ENCODE peak calls at places on chromosomes 13 and 19, in four cellular contexts. D is GM12878, X is K562, Z is HepG2. G is an unnamed sample.

GRCh38 chr19:42961119-42961518 is 24.1 kb upstream of the PSG7 start:
- DNase-seq in Z (no peak), D (no peak), X (no peak), G (no peak)

GRCh38 chr13:20616059-20616797 is 49.3 kb downstream of the IFT88 start:
- DNase-seq in X (no peak), Z (no peak), D (no peak), G (no peak)

GRCh38 chr19:35669566-35669965 is 3.2 kb downstream of the UPK1A start:
- DNase-seq in D (no peak), Z (no peak), X (no peak), G (no peak)

GRCh38 chr13:113819731-113820715 is 43.9 kb downstream of the GAS6 start:
- DNase-seq in D (no peak), Z (no peak), X (no peak), G (no peak)

GRCh38 chr13:45367358-45367757 is 26.4 kb upstream of the TPT1 start:
- DNase-seq in Z (peak), D (peak), X (peak), G (peak)

GRCh38 chr13:22214184-22214583 is 543.3 kb downstream of the FGF9 start:
- DNase-seq in X (no peak), D (no peak), Z (no peak), G (no peak)

GRCh38 chr13:86909318-86909717 is 761.9 kb upstream of the SLITRK5 start:
- DNase-seq in D (no peak), Z (no peak), X (no peak), G (no peak)

GRCh38 chr13:111984349-111984748 is 82.6 kb upstream of the SOX1 start:
- DNase-seq in D (no peak), X (no peak), Z (no peak), G (no peak)

GRCh38 chr13:108069521-108070210 is 145.7 kb downstream of the LIG4 start:
- DNase-seq in D (no peak), Z (no peak), X (no peak), G (no peak)

GRCh38 chr13:74651121-74651520 is 516.9 kb upstream of the KLF12 start:
- DNase-seq in X (no peak), D (no peak), Z (no peak), G (no peak)

GRCh38 chr19:2129892-2130770 is 21.2 kb downstream of the AP3D1 start:
- DNase-seq in Z (no peak), X (no peak), D (no peak), G (no peak)

GRCh38 chr19:1026189-1027019 is at the start of gene CNN2:
- DNase-seq in Z (peak), D (no peak), X (peak), G (peak)

GRCh38 chr13:113403255-113404104 is 39.5 kb upstream of the GRTP1 start:
- DNase-seq in D (no peak), X (no peak), Z (no peak), G (no peak)

DNA sequence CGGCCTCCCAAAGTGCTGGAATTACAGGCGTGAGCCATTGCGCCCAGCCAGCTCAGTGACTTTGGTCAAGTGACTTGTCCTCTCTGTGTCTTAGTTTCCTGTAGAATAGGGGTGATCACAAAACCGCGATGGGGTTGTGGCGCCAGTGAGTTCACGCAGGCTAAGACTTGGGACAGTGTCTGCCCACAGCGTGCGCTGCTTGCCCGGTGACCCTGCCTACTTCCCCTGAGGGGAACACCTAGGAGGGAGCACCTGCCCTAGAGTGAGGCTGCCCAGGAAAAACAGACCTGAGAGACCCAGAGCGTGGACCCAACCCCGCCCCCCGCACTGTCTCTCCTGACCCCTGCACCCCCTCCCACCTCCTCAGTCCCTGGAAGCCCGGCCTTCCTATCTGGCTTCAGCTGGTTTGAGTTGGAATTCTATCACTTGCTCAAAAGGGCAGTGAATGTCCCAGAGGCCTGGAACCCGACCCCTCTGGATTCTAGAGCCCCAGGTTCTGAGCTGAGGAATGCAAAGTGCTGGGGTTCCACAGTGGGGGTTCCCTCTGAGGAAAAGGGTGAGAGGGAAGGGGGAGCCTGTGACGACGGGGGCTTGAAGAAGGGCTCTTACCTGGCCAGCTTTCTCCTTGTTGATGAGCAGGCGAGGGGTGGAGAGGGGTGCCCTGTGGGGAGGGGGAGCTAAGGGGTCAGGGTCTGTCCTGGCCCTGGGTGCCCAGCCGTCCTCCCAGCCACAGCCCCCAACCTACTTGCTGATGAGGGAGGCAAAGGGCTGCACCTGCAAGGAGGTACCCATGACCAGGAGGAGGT is 2.2 kb upstream of the RINL start:
- DNase-seq in D (no peak), X (no peak), Z (no peak), G (no peak)
- TF ChIP-seq KDM1A in D (no peak), X (no peak), Z (no peak), G (peak)

GRCh38 chr19:28425431-28425931 is 787.5 kb downstream of the UQCRFS1 start:
- DNase-seq in Z (no peak), X (no peak), D (no peak), G (no peak)

GRCh38 chr19:28424662-28425430 is 788.1 kb downstream of the UQCRFS1 start:
- DNase-seq in Z (no peak), D (no peak), X (no peak), G (no peak)

GRCh38 chr19:28422791-28423650 is 789.9 kb downstream of the UQCRFS1 start:
- DNase-seq in D (no peak), Z (no peak), X (no peak), G (no peak)

GRCh38 chr19:28422046-28422445 is 790.9 kb downstream of the UQCRFS1 start:
- DNase-seq in D (no peak), X (no peak), Z (no peak), G (no peak)

DNA sequence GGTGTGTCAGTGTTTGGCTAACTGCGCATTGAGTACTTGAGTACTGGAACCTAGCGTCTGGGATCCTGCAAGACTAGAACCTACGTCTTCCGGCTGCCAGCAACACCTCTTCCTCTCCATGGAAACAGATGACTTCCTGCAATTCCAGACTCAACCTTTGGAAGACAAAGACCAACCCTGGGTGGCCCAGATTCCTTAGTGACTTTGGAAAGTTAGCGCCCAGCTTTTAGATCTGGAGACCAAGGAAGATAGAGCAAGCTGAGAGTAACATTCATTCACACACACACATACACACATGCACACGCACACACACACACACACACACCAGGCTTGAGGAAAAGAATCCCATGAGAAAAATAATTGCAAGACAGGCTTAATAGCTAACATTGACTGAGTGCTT is 788.9 kb downstream of the UQCRFS1 start:
- DNase-seq in Z (no peak), X (no peak), D (no peak), G (peak)
- TF ChIP-seq HDAC6 in Z (no peak), X (no peak), D (no peak), G (no peak)

DNA sequence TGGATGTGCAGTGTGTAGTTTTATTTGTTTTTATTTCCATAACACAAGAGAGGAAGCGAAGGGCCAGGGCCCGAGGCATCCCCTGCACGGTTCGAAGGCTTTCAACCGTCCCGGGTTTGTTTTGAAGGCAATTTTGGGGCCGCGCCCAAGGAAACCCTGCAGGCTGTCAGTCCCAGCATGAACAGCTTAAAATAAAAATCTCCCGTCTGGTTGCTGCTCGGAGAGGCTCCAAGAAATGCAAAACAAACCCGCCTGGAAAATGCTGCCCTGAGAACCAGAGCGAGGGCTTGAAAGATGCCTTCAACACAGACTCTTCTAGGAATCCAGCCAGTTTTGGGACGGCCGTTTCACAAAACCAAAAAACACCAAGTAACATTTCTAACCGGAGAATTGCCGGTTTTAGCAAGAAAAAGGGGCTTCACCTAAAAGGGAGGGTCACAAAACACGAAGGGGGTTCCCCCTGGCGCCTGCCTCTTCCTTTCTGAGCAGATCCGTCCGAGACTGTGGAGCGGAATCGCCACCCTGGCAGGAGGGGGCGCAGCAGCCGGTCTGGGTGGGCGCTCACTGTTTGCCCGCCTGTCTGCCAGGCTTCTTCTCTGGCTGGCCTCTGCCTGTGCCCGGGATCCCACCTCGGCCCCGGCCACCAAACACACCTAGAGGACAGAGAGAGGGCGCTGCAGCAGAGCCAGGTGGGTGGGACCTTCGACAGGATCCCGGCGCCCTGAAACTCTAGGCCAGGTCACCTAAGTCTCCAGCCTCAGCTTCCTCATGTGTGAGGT is 15.8 kb downstream of the LSM4 start:
- DNase-seq in Z (no peak), D (no peak), X (no peak), G (no peak)
- TF ChIP-seq CTCF in Z (peak), D (no peak), X (no peak), G (peak)

GRCh38 chr19:58024661-58025060 is 9.2 kb upstream of the ZSCAN1 start:
- DNase-seq in D (no peak), X (no peak), Z (no peak), G (no peak)

GRCh38 chr19:58020985-58021384 is 12.8 kb upstream of the ZSCAN1 start:
- DNase-seq in D (no peak), X (no peak), Z (no peak), G (no peak)

GRCh38 chr19:58022283-58022660 is 11.6 kb upstream of the ZSCAN1 start:
- DNase-seq in X (no peak), Z (no peak), D (no peak), G (no peak)

GRCh38 chr19:58021541-58022282 is 12.1 kb upstream of the ZSCAN1 start:
- DNase-seq in Z (peak), D (no peak), X (peak), G (no peak)

DNA sequence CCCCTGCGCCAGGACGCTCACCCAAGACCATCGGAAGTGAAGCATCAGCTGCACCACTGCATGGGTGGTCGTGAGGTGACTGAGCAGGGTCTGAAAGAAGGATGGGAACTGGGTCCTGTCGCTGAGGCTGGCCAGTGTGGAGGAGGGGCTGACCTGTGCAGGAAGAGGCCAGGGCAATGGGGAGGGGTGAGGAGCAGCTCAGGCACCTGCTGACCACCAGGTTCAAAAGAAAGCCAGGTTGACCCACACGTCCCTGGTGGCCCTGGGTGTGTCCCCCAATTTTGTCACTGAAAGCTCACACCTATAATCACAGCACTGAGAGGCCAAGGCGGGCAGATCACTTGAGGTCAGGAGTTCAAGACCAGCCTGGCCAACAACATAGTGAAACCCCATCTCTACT is 13.7 kb upstream of the ZSCAN1 start:
- DNase-seq in Z (no peak), X (no peak), D (no peak), G (no peak)
- TF ChIP-seq KDM1A in Z (no peak), X (no peak), D (no peak), G (no peak)

DNA sequence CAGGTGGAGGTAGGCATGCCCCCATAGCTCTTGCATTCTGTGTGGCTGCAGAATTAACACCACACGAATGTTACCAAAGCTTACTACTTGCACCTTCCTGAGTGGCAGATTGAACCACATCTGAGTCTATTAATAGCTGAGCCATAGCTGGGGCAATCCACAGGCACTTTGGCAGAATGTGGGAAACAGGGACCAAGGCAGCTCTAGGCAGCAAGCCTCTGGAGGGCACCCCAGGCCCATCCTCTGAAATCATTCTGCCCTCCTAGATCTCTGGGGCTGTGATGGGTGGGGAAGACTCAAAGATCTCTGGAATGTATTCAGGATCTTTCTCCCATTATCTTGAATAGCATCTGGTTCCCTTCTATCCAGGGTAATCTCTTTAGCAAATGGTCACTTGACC is 139.3 kb downstream of the TNFRSF19 start:
- DNase-seq in D (no peak), X (no peak), Z (no peak), G (no peak)
- TF ChIP-seq HDAC6 in D (no peak), X (no peak), Z (no peak), G (no peak)

GRCh38 chr19:41341669-41342490 is 11.8 kb downstream of the TGFB1 start:
- DNase-seq in Z (no peak), D (no peak), X (no peak), G (no peak)
- TF ChIP-seq CTCF in Z (peak), D (no peak), X (no peak), G (peak)

GRCh38 chr19:10270616-10271394 is at the start of gene ICAM1:
- DNase-seq in Z (peak), X (peak), D (no peak), G (no peak)
- TF ChIP-seq KDM1A in Z (peak), X (peak), D (no peak), G (peak)

DNA sequence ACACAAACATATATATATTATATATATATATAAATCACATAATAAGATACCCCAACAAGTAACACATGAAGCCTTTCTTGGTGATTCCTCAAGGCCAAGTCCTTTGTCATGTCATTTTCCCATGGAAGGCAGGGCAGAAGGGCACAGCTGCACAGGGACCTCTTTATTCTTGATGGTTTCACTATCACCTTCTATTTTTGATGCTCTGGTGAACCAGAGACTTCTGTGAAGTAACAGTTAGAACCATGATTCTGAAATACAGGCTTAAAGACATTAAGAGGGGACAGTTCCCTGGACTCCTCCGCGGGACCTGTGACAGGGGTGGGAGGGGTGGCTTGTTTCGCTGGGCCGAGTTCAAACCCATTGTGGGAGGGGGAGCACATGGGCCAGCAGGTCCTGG is 104.0 kb downstream of the DGKH start:
- DNase-seq in D (no peak), X (no peak), Z (no peak), G (no peak)
- TF ChIP-seq HDAC6 in D (no peak), X (no peak), Z (no peak), G (no peak)

DNA sequence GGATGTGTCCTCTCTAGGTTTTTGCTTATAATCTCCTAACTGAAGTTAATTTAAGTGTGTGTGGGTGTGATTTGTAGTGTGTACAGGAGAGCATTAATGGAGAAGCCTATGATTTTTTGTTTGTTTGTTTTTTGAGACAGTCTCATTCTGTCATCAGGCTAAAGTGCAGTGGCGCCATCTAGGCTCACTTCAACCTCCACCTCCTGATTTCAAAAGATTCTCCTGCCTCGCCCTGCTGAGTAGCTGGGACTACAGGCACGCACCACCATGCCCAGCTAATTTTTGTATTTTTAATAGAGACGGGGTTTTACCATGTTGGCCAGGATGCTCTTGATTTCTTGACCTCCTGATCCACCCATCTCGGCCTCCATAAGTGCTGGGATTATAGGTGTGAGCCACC is 20.6 kb downstream of the ZNF701 start:
- DNase-seq in Z (no peak), X (no peak), D (no peak), G (no peak)
- TF ChIP-seq CTCF in Z (peak), X (no peak), D (no peak), G (peak)

G was measured in H1.